ENCODE peak calls at places on chromosome 4, in eight cellular contexts. One of them, this sample, is unnamed.

GRCh38 chr4:7266525-7267292 is 74.4 kb downstream of the SORCS2 start:
- DNase-seq in ovary: no peak
- DNase-seq in stimulated activated CD8-positive, alpha-beta memory T cell treated with anti-CD3 and anti-CD28 coated beads, Interleukin-2, amount 100 ng/mL, for 48 hours: no peak
- DNase-seq in T-helper 1 cell: no peak
- DNase-seq in Peyer's patch: no peak
- DNase-seq in right cardiac atrium: no peak
- DNase-seq in NCI-H2081: no peak
- DNase-seq in stimulated activated CD4-positive, alpha-beta T cell treated with anti-CD3 and anti-CD28 coated beads, Interleukin-1b, Interleukin-23, amount 100 ng/mL, for 48 hours: no peak
- DNase-seq in this sample: no peak

GRCh38 chr4:88737304-88738015 is 39.8 kb upstream of the NAP1L5 start:
- DNase-seq in stimulated activated CD8-positive, alpha-beta memory T cell treated with anti-CD3 and anti-CD28 coated beads, Interleukin-2, amount 100 ng/mL, for 48 hours: no peak
- DNase-seq in NCI-H2081: peak; percentile 5
- DNase-seq in Peyer's patch: peak; percentile 25
- DNase-seq in ovary: peak; percentile 47
- DNase-seq in right cardiac atrium: no peak
- DNase-seq in T-helper 1 cell: peak; percentile 12
- DNase-seq in stimulated activated CD4-positive, alpha-beta T cell treated with anti-CD3 and anti-CD28 coated beads, Interleukin-1b, Interleukin-23, amount 100 ng/mL, for 48 hours: peak; percentile 6
- DNase-seq in this sample: no peak

GRCh38 chr4:185209031-185209851 is at the start of gene SNX25:
- DNase-seq in stimulated activated CD4-positive, alpha-beta T cell treated with anti-CD3 and anti-CD28 coated beads, Interleukin-1b, Interleukin-23, amount 100 ng/mL, for 48 hours: peak; percentile 84
- DNase-seq in T-helper 1 cell: peak; percentile 86
- DNase-seq in NCI-H2081: peak; percentile 80
- DNase-seq in right cardiac atrium: peak; percentile 91
- DNase-seq in ovary: peak; percentile 89
- DNase-seq in Peyer's patch: peak; percentile 89
- DNase-seq in stimulated activated CD8-positive, alpha-beta memory T cell treated with anti-CD3 and anti-CD28 coated beads, Interleukin-2, amount 100 ng/mL, for 48 hours: peak; percentile 87
- DNase-seq in this sample: peak; percentile 65

GRCh38 chr4:72569719-72570235 is 756 bp upstream of the ADAMTS3 start:
- DNase-seq in right cardiac atrium: peak; percentile 11
- DNase-seq in stimulated activated CD8-positive, alpha-beta memory T cell treated with anti-CD3 and anti-CD28 coated beads, Interleukin-2, amount 100 ng/mL, for 48 hours: no peak
- DNase-seq in Peyer's patch: no peak
- DNase-seq in ovary: no peak
- DNase-seq in NCI-H2081: no peak
- DNase-seq in T-helper 1 cell: no peak
- DNase-seq in stimulated activated CD4-positive, alpha-beta T cell treated with anti-CD3 and anti-CD28 coated beads, Interleukin-1b, Interleukin-23, amount 100 ng/mL, for 48 hours: no peak
- DNase-seq in this sample: no peak

GRCh38 chr4:96293806-96294205 is 453.9 kb downstream of the PDHA2 start:
- DNase-seq in T-helper 1 cell: no peak
- DNase-seq in stimulated activated CD8-positive, alpha-beta memory T cell treated with anti-CD3 and anti-CD28 coated beads, Interleukin-2, amount 100 ng/mL, for 48 hours: no peak
- DNase-seq in NCI-H2081: no peak
- DNase-seq in ovary: no peak
- DNase-seq in stimulated activated CD4-positive, alpha-beta T cell treated with anti-CD3 and anti-CD28 coated beads, Interleukin-1b, Interleukin-23, amount 100 ng/mL, for 48 hours: no peak
- DNase-seq in Peyer's patch: no peak
- DNase-seq in right cardiac atrium: no peak
- DNase-seq in this sample: no peak

GRCh38 chr4:150411527-150411926 is 170.4 kb upstream of the MAB21L2 start:
- DNase-seq in right cardiac atrium: no peak
- DNase-seq in stimulated activated CD4-positive, alpha-beta T cell treated with anti-CD3 and anti-CD28 coated beads, Interleukin-1b, Interleukin-23, amount 100 ng/mL, for 48 hours: no peak
- DNase-seq in NCI-H2081: peak; percentile 69
- DNase-seq in T-helper 1 cell: no peak
- DNase-seq in stimulated activated CD8-positive, alpha-beta memory T cell treated with anti-CD3 and anti-CD28 coated beads, Interleukin-2, amount 100 ng/mL, for 48 hours: no peak
- DNase-seq in ovary: no peak
- DNase-seq in Peyer's patch: no peak
- DNase-seq in this sample: no peak

GRCh38 chr4:158384407-158384806 is 137.3 kb upstream of the RXFP1 start:
- DNase-seq in T-helper 1 cell: no peak
- DNase-seq in right cardiac atrium: no peak
- DNase-seq in Peyer's patch: no peak
- DNase-seq in stimulated activated CD4-positive, alpha-beta T cell treated with anti-CD3 and anti-CD28 coated beads, Interleukin-1b, Interleukin-23, amount 100 ng/mL, for 48 hours: no peak
- DNase-seq in NCI-H2081: no peak
- DNase-seq in ovary: no peak
- DNase-seq in stimulated activated CD8-positive, alpha-beta memory T cell treated with anti-CD3 and anti-CD28 coated beads, Interleukin-2, amount 100 ng/mL, for 48 hours: no peak
- DNase-seq in this sample: no peak

GRCh38 chr4:186018756-186019155 is 50.2 kb upstream of the TLR3 start:
- DNase-seq in T-helper 1 cell: no peak
- DNase-seq in ovary: no peak
- DNase-seq in stimulated activated CD8-positive, alpha-beta memory T cell treated with anti-CD3 and anti-CD28 coated beads, Interleukin-2, amount 100 ng/mL, for 48 hours: no peak
- DNase-seq in Peyer's patch: no peak
- DNase-seq in right cardiac atrium: no peak
- DNase-seq in NCI-H2081: no peak
- DNase-seq in stimulated activated CD4-positive, alpha-beta T cell treated with anti-CD3 and anti-CD28 coated beads, Interleukin-1b, Interleukin-23, amount 100 ng/mL, for 48 hours: no peak
- DNase-seq in this sample: no peak

GRCh38 chr4:56752985-56753384 is 68.5 kb downstream of the SPINK2 start:
- DNase-seq in NCI-H2081: no peak
- DNase-seq in stimulated activated CD8-positive, alpha-beta memory T cell treated with anti-CD3 and anti-CD28 coated beads, Interleukin-2, amount 100 ng/mL, for 48 hours: no peak
- DNase-seq in right cardiac atrium: no peak
- DNase-seq in ovary: no peak
- DNase-seq in T-helper 1 cell: no peak
- DNase-seq in Peyer's patch: no peak
- DNase-seq in stimulated activated CD4-positive, alpha-beta T cell treated with anti-CD3 and anti-CD28 coated beads, Interleukin-1b, Interleukin-23, amount 100 ng/mL, for 48 hours: no peak
- DNase-seq in this sample: no peak

GRCh38 chr4:42768125-42768748 is 111.3 kb upstream of the ATP8A1 start:
- DNase-seq in NCI-H2081: no peak
- DNase-seq in stimulated activated CD8-positive, alpha-beta memory T cell treated with anti-CD3 and anti-CD28 coated beads, Interleukin-2, amount 100 ng/mL, for 48 hours: no peak
- DNase-seq in T-helper 1 cell: no peak
- DNase-seq in ovary: no peak
- DNase-seq in Peyer's patch: no peak
- DNase-seq in right cardiac atrium: no peak
- DNase-seq in stimulated activated CD4-positive, alpha-beta T cell treated with anti-CD3 and anti-CD28 coated beads, Interleukin-1b, Interleukin-23, amount 100 ng/mL, for 48 hours: peak; percentile 10
- DNase-seq in this sample: no peak

GRCh38 chr4:8907596-8908205 is 36.1 kb upstream of the HMX1 start:
- DNase-seq in stimulated activated CD4-positive, alpha-beta T cell treated with anti-CD3 and anti-CD28 coated beads, Interleukin-1b, Interleukin-23, amount 100 ng/mL, for 48 hours: no peak
- DNase-seq in ovary: peak; percentile 4
- DNase-seq in right cardiac atrium: no peak
- DNase-seq in stimulated activated CD8-positive, alpha-beta memory T cell treated with anti-CD3 and anti-CD28 coated beads, Interleukin-2, amount 100 ng/mL, for 48 hours: no peak
- DNase-seq in T-helper 1 cell: no peak
- DNase-seq in Peyer's patch: no peak
- DNase-seq in NCI-H2081: no peak
- DNase-seq in this sample: no peak

GRCh38 chr4:42464550-42465124 is 67.3 kb downstream of the SHISA3 start:
- DNase-seq in stimulated activated CD8-positive, alpha-beta memory T cell treated with anti-CD3 and anti-CD28 coated beads, Interleukin-2, amount 100 ng/mL, for 48 hours: no peak
- DNase-seq in ovary: no peak
- DNase-seq in NCI-H2081: no peak
- DNase-seq in Peyer's patch: no peak
- DNase-seq in right cardiac atrium: no peak
- DNase-seq in T-helper 1 cell: no peak
- DNase-seq in stimulated activated CD4-positive, alpha-beta T cell treated with anti-CD3 and anti-CD28 coated beads, Interleukin-1b, Interleukin-23, amount 100 ng/mL, for 48 hours: no peak
- DNase-seq in this sample: no peak

GRCh38 chr4:74975848-74976824 is 43.2 kb downstream of the PARM1 start:
- DNase-seq in T-helper 1 cell: no peak
- DNase-seq in stimulated activated CD8-positive, alpha-beta memory T cell treated with anti-CD3 and anti-CD28 coated beads, Interleukin-2, amount 100 ng/mL, for 48 hours: no peak
- DNase-seq in stimulated activated CD4-positive, alpha-beta T cell treated with anti-CD3 and anti-CD28 coated beads, Interleukin-1b, Interleukin-23, amount 100 ng/mL, for 48 hours: no peak
- DNase-seq in right cardiac atrium: no peak
- DNase-seq in NCI-H2081: no peak
- DNase-seq in Peyer's patch: no peak
- DNase-seq in ovary: no peak
- DNase-seq in this sample: no peak

This sample was measured in NK-92 treated with Interleukin-12 subunit alpha and Interleukin-12 subunit beta, amount 100 ng/mL, for 24 hours.